ENCODE peak calls at places on chromosome 19, in five cellular contexts. A is HL-60, V is sigmoid colon, P is endothelial cell of umbilical vein, G is breast epithelium. Y is an unnamed sample.

GRCh38 chr19:4352701-4353121 is 9.3 kb downstream of the MPND start:
- DNase-seq in V (peak), G (no peak), A (peak), P (peak), Y (no peak)

GRCh38 chr19:58417071-58417470 is 8.6 kb downstream of the ZNF584 start:
- DNase-seq in A (no peak), G (no peak), V (no peak), P (no peak), Y (no peak)

GRCh38 chr19:13212759-13213330 is 62.6 kb downstream of the IER2 start:
- DNase-seq in V (peak), P (peak), G (peak), A (peak), Y (peak)

GRCh38 chr19:35154535-35155406 is at the start of gene FXYD5:
- DNase-seq in V (peak), P (peak), G (no peak), A (peak), Y (peak)

GRCh38 chr19:56026769-56027168 is 40.2 kb downstream of the NLRP5 start:
- DNase-seq in A (no peak), P (no peak), V (no peak), G (no peak), Y (no peak)

GRCh38 chr19:31572671-31573298 is 223.5 kb upstream of the TSHZ3 start:
- DNase-seq in G (no peak), P (no peak), V (peak), A (no peak), Y (no peak)

GRCh38 chr19:621819-622218 is 11.5 kb downstream of the POLRMT start:
- DNase-seq in P (no peak), G (no peak), V (no peak), A (no peak), Y (no peak)

GRCh38 chr19:1487576-1488281 is 2.4 kb downstream of the PCSK4 start:
- DNase-seq in P (no peak), V (no peak), A (no peak), G (no peak), Y (no peak)

GRCh38 chr19:40666803-40667438 is 23.5 kb downstream of the NUMBL start:
- DNase-seq in V (no peak), P (no peak), A (no peak), G (no peak), Y (no peak)

GRCh38 chr19:10748924-10749434 is 31.1 kb downstream of the DNM2 start:
- DNase-seq in A (no peak), P (peak), V (no peak), G (no peak), Y (peak)

GRCh38 chr19:32802840-32803239 is 66.7 kb downstream of the SLC7A9 start:
- DNase-seq in A (no peak), P (no peak), G (no peak), V (no peak), Y (no peak)

GRCh38 chr19:14272623-14273022 is 66.7 kb upstream of the ADGRL1 start:
- DNase-seq in P (no peak), V (no peak), G (no peak), A (no peak), Y (no peak)

GRCh38 chr19:47402504-47402903 is 16.8 kb downstream of the MEIS3 start:
- DNase-seq in G (no peak), V (no peak), P (no peak), A (no peak), Y (no peak)

GRCh38 chr19:1340681-1341469 is 42.8 kb upstream of the NDUFS7 start:
- DNase-seq in P (no peak), G (no peak), A (no peak), V (no peak), Y (no peak)

GRCh38 chr19:35587326-35587725 is 1.4 kb downstream of the PMIS2 start:
- DNase-seq in A (no peak), P (no peak), G (no peak), V (no peak), Y (no peak)

GRCh38 chr19:32318884-32319520 is 26.4 kb upstream of the ZNF507 start:
- DNase-seq in V (no peak), P (no peak), G (no peak), A (peak), Y (no peak)

GRCh38 chr19:10433131-10433536 is 12.8 kb downstream of the PDE4A start:
- DNase-seq in P (no peak), A (no peak), G (no peak), V (no peak), Y (peak)

GRCh38 chr19:44581288-44581687 is 32.1 kb upstream of the IGSF23 start:
- DNase-seq in G (no peak), V (no peak), P (no peak), A (no peak), Y (no peak)

GRCh38 chr19:44050740-44051653 is 839 bp upstream of the ZNF223 start:
- DNase-seq in V (no peak), P (no peak), A (peak), G (no peak), Y (peak)

GRCh38 chr19:16608290-16608704 is 19.7 kb downstream of the MED26 start:
- DNase-seq in G (no peak), V (peak), A (peak), P (peak), Y (no peak)

GRCh38 chr19:33210266-33210940 is 15.2 kb downstream of the SLC7A10 start:
- DNase-seq in A (no peak), G (no peak), V (no peak), P (no peak), Y (no peak)

GRCh38 chr19:12564016-12564664 is 12.9 kb upstream of the ZNF564 start:
- DNase-seq in P (peak), G (peak), V (peak), A (peak), Y (peak)

GRCh38 chr19:15374105-15374651 is 5.4 kb downstream of the AKAP8 start:
- DNase-seq in P (no peak), V (no peak), G (no peak), A (no peak), Y (no peak)

GRCh38 chr19:17680235-17680722 is 7.9 kb downstream of the UNC13A start:
- DNase-seq in P (peak), A (no peak), V (peak), G (peak), Y (peak)

GRCh38 chr19:17860331-17860992 is 752 bp downstream of the RPL18A start:
- DNase-seq in G (no peak), V (no peak), P (no peak), A (no peak), Y (no peak)

GRCh38 chr19:13051581-13052165 is 51.0 kb downstream of the LYL1 start:
- DNase-seq in P (peak), G (peak), V (peak), A (peak), Y (peak)

GRCh38 chr19:46492841-46493235 is 2.8 kb downstream of the PNMA8B start:
- DNase-seq in V (no peak), P (no peak), A (no peak), G (no peak), Y (no peak)

GRCh38 chr19:3610745-3611717 is 4.4 kb upstream of the TBXA2R start:
- DNase-seq in P (no peak), V (no peak), A (no peak), G (no peak), Y (no peak)

GRCh38 chr19:55228015-55228391 is 560 bp downstream of the TMEM86B start:
- DNase-seq in V (no peak), G (no peak), A (no peak), P (no peak), Y (no peak)

GRCh38 chr19:746208-746819 is 4.6 kb upstream of the MISP start:
- DNase-seq in P (no peak), V (no peak), G (no peak), A (no peak), Y (no peak)

GRCh38 chr19:10416380-10417257 is 3.7 kb upstream of the PDE4A start:
- DNase-seq in V (peak), A (peak), P (peak), G (peak), Y (peak)

GRCh38 chr19:51402117-51402516 is 11.7 kb upstream of the C19orf84 start:
- DNase-seq in G (no peak), A (no peak), P (no peak), V (no peak), Y (no peak)

GRCh38 chr19:4981681-4981958 is 12.7 kb downstream of the KDM4B start:
- DNase-seq in P (no peak), A (no peak), G (no peak), V (no peak), Y (no peak)

GRCh38 chr19:19776206-19777008 is 43.5 kb upstream of the ZNF14 start:
- DNase-seq in V (peak), A (peak), P (peak), G (peak), Y (peak)
- TF ChIP-seq POLR2AphosphoS5 in V (peak), A (peak), P (peak), G (peak), Y (peak)

DNA sequence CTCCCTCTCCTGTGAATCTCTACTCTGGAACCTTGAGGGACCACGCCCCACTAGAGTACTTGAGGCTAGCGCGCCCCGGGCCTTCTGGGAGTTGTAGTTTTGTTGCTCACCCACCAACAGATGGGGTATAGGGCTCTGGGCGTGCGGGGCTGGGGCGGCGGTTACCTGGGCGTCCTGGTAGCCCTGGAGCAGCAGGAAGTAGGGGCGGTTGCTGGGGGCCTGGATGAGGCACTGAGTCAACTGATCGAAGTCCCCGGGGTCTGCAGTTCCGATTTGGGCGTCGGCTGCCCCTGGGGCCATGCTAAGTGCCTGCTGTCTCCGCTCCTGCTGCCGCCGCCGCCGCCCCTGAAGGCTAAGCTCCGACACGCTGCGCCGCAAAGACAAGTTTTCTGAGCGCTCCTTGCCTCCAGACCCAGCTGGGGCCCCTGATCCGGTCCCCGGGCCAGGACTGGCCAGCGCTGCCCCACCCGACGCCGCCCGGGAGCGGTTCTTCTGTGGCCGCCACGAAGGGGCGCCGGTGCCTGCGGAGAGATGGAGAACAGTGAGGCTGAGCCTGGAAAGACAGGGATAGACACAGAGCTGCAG is 5.3 kb downstream of the RASIP1 start:
- DNase-seq in P (no peak), A (no peak), V (no peak), G (no peak), Y (no peak)
- TF ChIP-seq CTCF in P (no peak), A (no peak), V (no peak), G (no peak), Y (no peak)

GRCh38 chr19:54188224-54188871 is 1.0 kb downstream of the MBOAT7 start:
- DNase-seq in V (no peak), P (peak), A (peak), G (no peak), Y (no peak)
- TF ChIP-seq POLR2AphosphoS5 in V (no peak), P (peak), A (peak), G (no peak), Y (no peak)

GRCh38 chr19:39408392-39409206 is 2.0 kb downstream of the ZFP36 start:
- DNase-seq in G (peak), V (peak), A (no peak), P (peak), Y (no peak)
- TF ChIP-seq CTCF in G (no peak), V (no peak), A (no peak), P (no peak), Y (no peak)

GRCh38 chr19:38736036-38736412 is 8.2 kb downstream of the CAPN12 start:
- DNase-seq in G (peak), A (no peak), V (peak), P (no peak), Y (peak)
- TF ChIP-seq POLR2AphosphoS5 in G (no peak), A (no peak), V (no peak), P (no peak), Y (peak)

DNA sequence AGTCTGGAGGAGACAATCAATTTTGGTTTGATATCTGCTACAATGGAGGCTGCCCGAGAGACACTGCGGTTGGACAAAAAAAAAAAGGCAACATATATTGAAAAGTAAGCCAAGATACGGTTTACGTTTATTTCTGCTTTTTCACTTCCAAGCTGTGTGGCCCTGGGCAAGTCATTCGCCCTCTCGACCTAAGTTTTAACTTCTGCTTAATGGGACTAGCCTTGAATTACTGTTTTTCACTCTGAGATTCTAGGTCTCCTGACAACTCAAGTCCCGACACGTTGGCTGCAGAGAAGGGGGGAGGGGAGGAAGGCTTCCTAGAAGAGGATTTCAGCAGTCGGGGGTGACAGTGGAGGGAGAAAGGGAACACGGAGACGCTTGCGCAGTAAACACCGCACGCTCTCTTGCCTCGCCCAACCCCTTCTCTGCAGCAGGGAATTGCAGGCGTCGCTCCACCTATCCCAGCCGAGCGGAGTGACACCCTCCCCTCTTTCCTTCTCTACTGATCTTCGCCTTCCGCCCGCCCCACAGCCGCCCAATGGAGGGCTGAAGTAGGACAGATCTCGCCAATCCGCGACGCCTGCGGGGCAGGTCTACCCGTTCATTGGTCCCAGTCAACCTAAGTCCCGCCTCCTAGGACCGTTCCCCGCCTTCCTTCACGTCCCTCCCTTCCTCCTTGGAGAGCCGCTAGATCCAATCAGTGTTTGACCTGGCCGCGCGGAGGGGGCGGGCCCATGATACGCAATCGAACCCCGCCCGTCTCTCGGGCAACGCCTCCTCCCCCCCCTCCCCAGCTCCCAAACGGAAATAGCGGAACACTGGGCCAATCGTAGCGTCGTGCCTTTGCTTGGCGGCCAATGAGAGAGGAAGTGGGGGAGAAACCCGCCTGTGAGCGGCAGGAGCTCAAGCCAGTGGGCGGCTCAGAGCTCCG is 529 bp upstream of the AP2A1 start:
- DNase-seq in G (peak), P (peak), A (peak), V (peak), Y (peak)
- TF ChIP-seq CTCF in G (peak), P (no peak), A (no peak), V (no peak), Y (no peak)

DNA sequence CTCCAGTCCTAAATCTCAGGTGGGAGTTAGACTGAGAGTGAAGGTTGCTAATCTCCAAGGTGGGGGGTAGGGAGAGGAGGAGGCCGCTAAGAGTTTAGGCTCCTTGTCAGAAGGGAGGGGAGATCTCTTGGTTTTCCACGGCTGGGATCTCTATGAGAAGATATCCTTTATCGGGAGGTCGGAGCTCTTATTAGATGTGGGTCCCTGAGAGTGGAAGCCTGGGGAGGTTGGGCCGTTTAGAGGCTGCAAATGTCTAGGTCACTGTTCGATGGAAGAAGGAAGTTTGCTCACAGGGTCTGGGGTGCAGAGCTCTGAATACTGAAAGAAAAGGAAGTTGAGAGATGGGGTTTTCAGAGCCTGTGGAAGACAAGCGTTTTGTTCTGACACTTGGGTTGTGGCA is 3.8 kb downstream of the MYADM start:
- DNase-seq in P (no peak), G (no peak), A (peak), V (no peak), Y (no peak)
- TF ChIP-seq POLR2AphosphoS5 in P (no peak), G (no peak), A (no peak), V (no peak), Y (no peak)

GRCh38 chr19:29467824-29468401 is 57.9 kb upstream of the VSTM2B start:
- DNase-seq in P (no peak), G (no peak), A (peak), V (no peak), Y (no peak)
- TF ChIP-seq CTCF in P (no peak), G (no peak), A (peak), V (peak), Y (no peak)